ENCODE peak calls at places on chromosomes 7 and 10, in ten cellular contexts. N is lower lobe of right lung, F is transverse colon, C is astrocyte of the spinal cord, K is GM12865, B is cardiac muscle cell, P is SK-N-SH, Q is brain microvascular endothelial cell, X is fibroblast of lung, J is choroid plexus epithelial cell. I is an unnamed sample.

GRCh38 chr7:107712906-107713305 is 31.0 kb upstream of the CBLL1 start:
- DNase-seq in N (no peak), F (no peak), C (no peak), K (no peak), B (no peak), P (no peak), Q (no peak), X (no peak), J (no peak), I (peak; percentile 72)

GRCh38 chr10:124717911-124718734 is 26.1 kb downstream of the FAM53B start:
- DNase-seq in N (no peak), F (no peak), C (no peak), K (peak; percentile 84), B (no peak), P (no peak), Q (no peak), X (peak; percentile 50), J (no peak), I (peak; percentile 47)

GRCh38 chr7:124566576-124566975 is 199.0 kb downstream of the GPR37 start:
- DNase-seq in N (no peak), F (no peak), C (peak; percentile 83), K (no peak), B (no peak), P (no peak), Q (peak; percentile 11), X (peak; percentile 43), J (peak; percentile 70), I (peak; percentile 83)

GRCh38 chr7:91168766-91169518 is 95.3 kb upstream of the FZD1 start:
- DNase-seq in N (no peak), F (no peak), C (peak; percentile 46), K (no peak), B (no peak), P (peak; percentile 59), Q (peak; percentile 3), X (peak; percentile 32), J (peak; percentile 76), I (no peak)

GRCh38 chr10:78267598-78267997 is 233.9 kb downstream of the RPS24 start:
- DNase-seq in N (no peak), F (no peak), C (peak; percentile 31), K (no peak), B (peak; percentile 18), P (peak; percentile 31), Q (peak; percentile 40), X (peak; percentile 63), J (peak; percentile 51), I (no peak)

GRCh38 chr7:17183630-17184328 is 114.7 kb upstream of the AHR start:
- DNase-seq in N (no peak), F (no peak), C (peak; percentile 29), K (no peak), B (no peak), P (no peak), Q (no peak), X (peak; percentile 67), J (peak; percentile 8), I (no peak)

GRCh38 chr7:151249732-151250072 is 1.2 kb upstream of the SMARCD3 start:
- DNase-seq in N (peak; percentile 72), F (peak; percentile 48), C (peak; percentile 34), K (no peak), B (peak; percentile 77), P (peak; percentile 60), Q (peak; percentile 8), X (peak; percentile 63), J (peak; percentile 58), I (peak; percentile 43)

GRCh38 chr7:95690367-95690947 is 81.9 kb upstream of the DYNC1I1 start:
- DNase-seq in N (no peak), F (no peak), C (peak; percentile 70), K (peak; percentile 54), B (peak; percentile 69), P (peak; percentile 27), Q (peak; percentile 51), X (peak; percentile 38), J (peak; percentile 70), I (peak; percentile 51)

GRCh38 chr7:94701555-94701973 is 45.6 kb upstream of the SGCE start:
- DNase-seq in N (no peak), F (no peak), C (peak; percentile 84), K (no peak), B (peak; percentile 90), P (no peak), Q (peak; percentile 69), X (peak; percentile 84), J (peak; percentile 87), I (peak; percentile 28)

GRCh38 chr10:67884313-67884841 is at the start of gene SIRT1:
- DNase-seq in N (peak; percentile 98), F (peak; percentile 98), C (peak; percentile 97), K (peak; percentile 98), B (peak; percentile 99), P (peak; percentile 98), Q (peak; percentile 89), X (peak; percentile 91), J (peak; percentile 95), I (peak; percentile 94)
- TF ChIP-seq CTCF in N (peak; percentile 16), F (no peak), C (no peak), K (no peak), B (peak; percentile 3), P (no peak), Q (no peak), X (no peak), J (no peak), I (no peak)

GRCh38 chr7:36058020-36058592 is 94.9 kb upstream of the EEPD1 start:
- DNase-seq in N (no peak), F (no peak), C (no peak), K (peak; percentile 46), B (no peak), P (no peak), Q (no peak), X (no peak), J (no peak), I (no peak)
- H3K4me3 ChIP-seq in N (no peak overlapping the region), F (no peak overlapping the region), C (no peak overlapping the region), K (no peak overlapping the region), B (no peak overlapping the region), P (no peak overlapping the region), Q (no peak overlapping the region), X (no peak overlapping the region), J (no peak overlapping the region), I (no peak overlapping the region)

GRCh38 chr10:129833988-129834387 is 130.1 kb downstream of the EBF3 start:
- DNase-seq in N (no peak), F (no peak), C (no peak), K (no peak), B (no peak), P (no peak), Q (no peak), X (no peak), J (no peak), I (no peak)
- TF ChIP-seq CTCF in N (no peak), F (no peak), C (no peak), K (no peak), B (no peak), P (no peak), Q (no peak), X (no peak), J (no peak), I (no peak)

GRCh38 chr7:117995850-117996650 is 122.8 kb upstream of the CTTNBP2 start:
- DNase-seq in N (no peak), F (no peak), C (peak; percentile 47), K (no peak), B (no peak), P (no peak), Q (peak; percentile 9), X (peak; percentile 23), J (peak; percentile 54), I (peak; percentile 75)
- H3K4me3 ChIP-seq in N (no peak overlapping the region), F (no peak overlapping the region), C (no peak overlapping the region), K (no peak overlapping the region), B (no peak overlapping the region), P (no peak overlapping the region), Q (no peak overlapping the region), X (no peak overlapping the region), J (no peak overlapping the region), I (no peak overlapping the region)

I was measured in epithelial cell of esophagus.